ENCODE peak calls at places on chromosomes 6 and 20, in seven cellular contexts. G is heart left ventricle, P is body of pancreas, T is ovary, N is breast epithelium, H is endothelial cell of umbilical vein, J is sigmoid colon. S is an unnamed sample.
A peak's percentile ranks its signal among the peaks of the same experiment; 100 is the strongest.

GRCh38 chr20:62350629-62351422 is 16.3 kb downstream of the LAMA5 start:
- DNase-seq in J (no peak), P (no peak), H (no peak), T (no peak), N (no peak), G (peak; percentile 58), S (no peak)

GRCh38 chr6:27547157-27548075 is 74.5 kb upstream of the ZNF184 start:
- DNase-seq in T (no peak), G (no peak), N (no peak), H (peak; percentile 55), P (no peak), J (no peak), S (no peak)

GRCh38 chr6:52454556-52454955 is 34.4 kb downstream of the EFHC1 start:
- DNase-seq in T (no peak), J (no peak), H (peak; percentile 57), P (no peak), N (no peak), G (no peak), S (peak; percentile 25)

GRCh38 chr6:121157913-121158312 is 176.4 kb downstream of the TBC1D32 start:
- DNase-seq in P (no peak), H (no peak), N (no peak), T (no peak), J (no peak), G (no peak), S (no peak)

GRCh38 chr6:56364482-56365313 is 117.3 kb upstream of the COL21A1 start:
- DNase-seq in T (no peak), G (no peak), P (no peak), J (no peak), H (peak; percentile 48), N (no peak), S (no peak)

GRCh38 chr20:9141916-9142315 is 73.0 kb downstream of the PLCB4 start:
- DNase-seq in N (no peak), H (no peak), J (no peak), G (no peak), P (no peak), T (no peak), S (no peak)

GRCh38 chr6:150566486-150566885 is 33.2 kb upstream of the PLEKHG1 start:
- DNase-seq in H (no peak), G (no peak), T (no peak), N (no peak), P (no peak), J (no peak), S (no peak)

GRCh38 chr6:47168176-47168575 is 126.0 kb upstream of the ADGRF1 start:
- DNase-seq in P (no peak), J (no peak), G (no peak), N (no peak), H (no peak), T (no peak), S (peak; percentile 72)

GRCh38 chr20:35345189-35345588 is 53.0 kb upstream of the FAM83C start:
- DNase-seq in P (no peak), H (no peak), N (no peak), G (no peak), T (no peak), J (no peak), S (no peak)

GRCh38 chr6:52189974-52190373 is 3.8 kb downstream of the IL17A start:
- DNase-seq in J (no peak), T (no peak), H (no peak), P (no peak), N (no peak), G (no peak), S (no peak)

GRCh38 chr6:170063431-170063830 is 227.4 kb downstream of the DLL1 start:
- DNase-seq in H (no peak), T (no peak), G (no peak), N (no peak), J (peak; percentile 46), P (no peak), S (no peak)

GRCh38 chr6:147283460-147283859 is 79.2 kb downstream of the STXBP5 start:
- DNase-seq in G (no peak), T (no peak), J (no peak), P (no peak), N (no peak), H (no peak), S (no peak)

GRCh38 chr6:134830945-134831344 is 119.0 kb downstream of the ALDH8A1 start:
- DNase-seq in T (no peak), N (no peak), G (no peak), H (no peak), P (peak; percentile 13), J (no peak), S (no peak)

GRCh38 chr6:17159240-17159639 is 57.4 kb downstream of the STMND1 start:
- DNase-seq in N (no peak), T (no peak), J (no peak), H (no peak), G (no peak), P (peak; percentile 55), S (no peak)

DNA sequence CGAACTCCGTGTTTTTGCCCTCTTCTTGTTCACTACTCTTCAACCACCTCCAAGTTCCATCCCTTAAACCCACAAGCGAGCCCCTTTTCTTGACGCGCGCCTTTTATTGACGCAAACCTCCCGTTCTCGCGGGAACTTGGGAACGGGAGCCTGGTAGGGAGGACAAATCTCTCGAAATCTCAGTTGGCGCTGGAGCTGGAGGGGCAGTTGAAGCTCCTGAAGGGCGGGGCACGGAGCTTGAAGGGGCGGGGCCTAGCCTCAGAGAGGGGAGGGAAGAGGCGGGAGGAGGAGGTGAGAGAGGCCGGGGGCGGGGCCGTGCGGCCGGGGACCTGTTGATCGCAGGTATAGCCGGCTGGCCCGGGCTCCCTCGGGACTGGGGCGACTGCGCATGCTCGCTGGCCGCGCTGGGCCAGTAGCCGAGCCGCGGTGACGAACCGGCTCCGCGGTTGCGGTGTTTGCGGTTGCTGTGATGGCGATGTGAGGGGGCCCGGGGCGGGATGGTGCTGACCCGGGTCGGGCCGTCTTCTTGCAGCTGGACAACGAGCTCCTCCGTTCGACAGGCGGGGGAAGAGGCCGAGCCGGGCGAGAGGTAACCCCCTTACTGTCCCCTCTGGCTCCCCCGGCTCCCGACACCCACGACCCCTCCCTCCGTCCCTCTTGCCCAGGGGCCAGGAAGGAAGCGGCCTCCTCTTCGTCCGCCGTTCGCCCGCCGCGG is at the start of gene FAM135A:
- DNase-seq in H (peak; percentile 98), J (peak; percentile 99), P (peak; percentile 100), N (peak; percentile 97), T (peak; percentile 98), G (peak; percentile 98), S (peak; percentile 87)
- TF ChIP-seq POLR2A in H (peak; percentile 85), J (peak; percentile 11), P (peak; percentile 64), N (peak; percentile 12), T (peak; percentile 52), G (no peak), S (peak; percentile 68)

DNA sequence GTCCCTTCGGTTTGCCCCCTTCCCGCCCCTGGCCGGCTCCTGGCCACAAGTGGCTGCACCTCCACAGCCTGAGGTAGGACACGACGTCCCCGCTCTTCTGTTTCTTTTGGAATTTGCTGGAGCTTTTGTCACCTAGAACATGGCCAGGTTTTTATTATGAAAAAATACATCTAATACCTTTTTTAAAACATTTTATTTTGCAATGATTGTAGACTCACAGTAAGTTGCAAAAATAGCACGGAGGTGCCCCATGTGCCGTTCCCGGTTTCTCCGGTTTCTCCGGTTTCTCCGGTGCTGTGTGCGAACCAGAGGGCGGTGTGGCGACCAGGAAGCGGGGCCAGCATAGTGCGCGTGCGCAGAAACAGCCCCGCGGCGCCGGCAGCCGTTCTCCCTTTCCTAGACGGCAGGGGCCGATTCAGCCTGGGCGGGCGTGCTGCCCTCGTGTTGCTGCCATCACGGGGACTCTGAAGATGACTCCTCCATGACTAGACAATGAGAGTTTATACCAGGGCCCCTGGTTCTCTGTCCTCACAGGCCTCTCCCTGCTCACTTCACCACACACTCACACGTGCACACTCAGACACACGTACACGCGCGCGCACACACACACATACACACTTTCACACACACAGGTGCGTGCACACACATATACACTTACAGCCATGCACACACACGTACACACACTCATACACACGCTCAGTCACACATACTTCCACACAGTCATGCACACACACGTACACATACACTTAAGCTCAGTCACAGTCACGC is 102.1 kb downstream of the TMEM242 start:
- DNase-seq in J (peak; percentile 89), G (peak; percentile 92), H (peak; percentile 77), P (peak; percentile 97), T (peak; percentile 82), N (peak; percentile 88), S (peak; percentile 65)
- TF ChIP-seq POLR2A in J (no peak), G (no peak), H (peak; percentile 66), P (no peak), T (no peak), N (no peak), S (no peak)

GRCh38 chr6:145845557-145845956 is 31.0 kb upstream of the FBXO30 start:
- DNase-seq in P (no peak), T (no peak), J (no peak), H (no peak), N (no peak), G (no peak), S (no peak)
- TF ChIP-seq POLR2A in P (no peak), T (no peak), J (no peak), H (no peak), N (no peak), G (no peak), S (no peak)

GRCh38 chr20:32191422-32191821 is 16.1 kb downstream of the PLAGL2 start:
- DNase-seq in J (no peak), N (no peak), G (no peak), H (no peak), T (no peak), P (no peak), S (no peak)

GRCh38 chr20:32189123-32189410 is 18.5 kb downstream of the PLAGL2 start:
- DNase-seq in T (no peak), G (no peak), N (no peak), J (no peak), P (no peak), H (no peak), S (no peak)

GRCh38 chr20:32191873-32192272 is 15.7 kb downstream of the PLAGL2 start:
- DNase-seq in H (no peak), J (no peak), N (no peak), P (no peak), G (no peak), T (no peak), S (no peak)

GRCh38 chr20:32189691-32190607 is 17.6 kb downstream of the PLAGL2 start:
- DNase-seq in H (peak; percentile 41), T (peak; percentile 53), J (peak; percentile 76), N (no peak), G (peak; percentile 69), P (peak; percentile 55), S (no peak)

GRCh38 chr20:32190608-32191415 is 16.7 kb downstream of the PLAGL2 start:
- DNase-seq in G (no peak), N (no peak), T (no peak), J (no peak), P (no peak), H (peak; percentile 10), S (no peak)
- TF ChIP-seq POLR2A in G (no peak), N (no peak), T (no peak), J (no peak), P (no peak), H (no peak), S (no peak)

GRCh38 chr6:44219053-44219814 is 2.5 kb downstream of the MYMX start:
- DNase-seq in T (peak; percentile 87), P (peak; percentile 91), J (peak; percentile 95), H (peak; percentile 87), G (peak; percentile 93), N (peak; percentile 75), S (peak; percentile 81)
- TF ChIP-seq POLR2A in T (peak; percentile 57), P (peak; percentile 92), J (peak; percentile 54), H (peak; percentile 58), G (no peak), N (peak; percentile 73), S (no peak)

GRCh38 chr6:148983986-148984385 is 237.2 kb downstream of the UST start:
- DNase-seq in P (no peak), G (no peak), H (no peak), T (no peak), N (no peak), J (no peak), S (no peak)
- TF ChIP-seq POLR2A in P (no peak), G (no peak), H (no peak), T (no peak), N (no peak), J (no peak), S (no peak)

GRCh38 chr20:45938727-45939438 is 4.4 kb downstream of the PCIF1 start:
- DNase-seq in J (no peak), G (no peak), H (no peak), P (no peak), N (no peak), T (peak; percentile 35), S (no peak)
- TF ChIP-seq POLR2A in J (no peak), G (no peak), H (no peak), P (no peak), N (no peak), T (no peak), S (no peak)

S was measured in H54.